ENCODE peak calls at places on chromosomes 12 and 14, in six cellular contexts. V is Peyer's patch, B is AG04450, W is fibroblast of pulmonary artery, L is HCT116, F is neural progenitor cell. I is an unnamed sample.

GRCh38 chr14:50060871-50061663 is 55.3 kb downstream of the VCPKMT start:
- DNase-seq in V (peak), B (peak), W (peak), L (no peak), F (no peak), I (peak)

GRCh38 chr14:33799705-33800269 is 151.1 kb downstream of the EGLN3 start:
- DNase-seq in V (no peak), B (no peak), W (peak), L (no peak), F (no peak), I (no peak)

GRCh38 chr12:119178544-119179334 is at the start of gene HSPB8:
- DNase-seq in V (peak), B (peak), W (peak), L (peak), F (peak), I (peak)

GRCh38 chr14:90388437-90388836 is 8.4 kb upstream of the CALM1 start:
- DNase-seq in V (peak), B (peak), W (peak), L (peak), F (peak), I (no peak)

GRCh38 chr14:53062856-53063255 is 90.3 kb downstream of the DDHD1 start:
- DNase-seq in V (no peak), B (peak), W (peak), L (no peak), F (no peak), I (peak)

GRCh38 chr14:72961579-72962335 is 35.5 kb downstream of the DCAF4 start:
- DNase-seq in V (no peak), B (no peak), W (no peak), L (peak), F (no peak), I (no peak)

GRCh38 chr12:104064031-104064841 is at the start of gene HCFC2:
- DNase-seq in V (peak), B (peak), W (peak), L (peak), F (peak), I (no peak)

GRCh38 chr14:29339491-29339890 is 572.9 kb downstream of the FOXG1 start:
- DNase-seq in V (no peak), B (no peak), W (peak), L (no peak), F (no peak), I (no peak)

GRCh38 chr12:42162940-42163339 is 18.3 kb upstream of the GXYLT1 start:
- DNase-seq in V (no peak), B (no peak), W (no peak), L (no peak), F (no peak), I (no peak)

GRCh38 chr14:102510616-102511520 is 1.3 kb upstream of the ANKRD9 start:
- DNase-seq in V (peak), B (no peak), W (no peak), L (no peak), F (peak), I (no peak)

GRCh38 chr12:99686142-99686541 is 38.6 kb downstream of the GARIN6 start:
- DNase-seq in V (no peak), B (no peak), W (no peak), L (no peak), F (no peak), I (no peak)

GRCh38 chr12:93183940-93184663 is 193.6 kb upstream of the NUDT4 start:
- DNase-seq in V (peak), B (no peak), W (peak), L (no peak), F (no peak), I (no peak)

GRCh38 chr12:7396418-7396817 is 47.5 kb downstream of the CD163L1 start:
- DNase-seq in V (no peak), B (no peak), W (no peak), L (no peak), F (no peak), I (no peak)

GRCh38 chr12:5627053-5627630 is 195.2 kb downstream of the NTF3 start:
- DNase-seq in V (no peak), B (no peak), W (no peak), L (no peak), F (no peak), I (no peak)

GRCh38 chr14:61491224-61491623 is 169.8 kb downstream of the PRKCH start:
- DNase-seq in V (no peak), B (no peak), W (no peak), L (no peak), F (no peak), I (no peak)

GRCh38 chr14:100828448-100828834 is 2.5 kb downstream of the MEG3 start:
- DNase-seq in V (no peak), B (no peak), W (no peak), L (no peak), F (peak), I (no peak)

GRCh38 chr12:75814856-75815754 is 216.5 kb downstream of the PHLDA1 start:
- DNase-seq in V (no peak), B (peak), W (peak), L (no peak), F (no peak), I (peak)

GRCh38 chr12:113933201-113933786 is 32.8 kb downstream of the RBM19 start:
- DNase-seq in V (no peak), B (peak), W (peak), L (no peak), F (peak), I (peak)

GRCh38 chr14:95620659-95621059 is 65.6 kb upstream of the TCL1B start:
- DNase-seq in V (no peak), B (no peak), W (no peak), L (no peak), F (no peak), I (no peak)

GRCh38 chr12:42823679-42824078 is 234.1 kb upstream of the PRICKLE1 start:
- DNase-seq in V (no peak), B (no peak), W (no peak), L (no peak), F (no peak), I (no peak)

GRCh38 chr12:107196681-107197080 is 103.3 kb upstream of the CRY1 start:
- DNase-seq in V (no peak), B (peak), W (no peak), L (no peak), F (no peak), I (no peak)

GRCh38 chr12:46524778-46525177 is 152.2 kb upstream of the SLC38A2 start:
- DNase-seq in V (peak), B (peak), W (peak), L (no peak), F (no peak), I (peak)

GRCh38 chr12:62436164-62436503 is 30.5 kb upstream of the MON2 start:
- DNase-seq in V (no peak), B (no peak), W (no peak), L (no peak), F (no peak), I (no peak)

GRCh38 chr14:90539996-90540395 is 143.2 kb downstream of the CALM1 start:
- DNase-seq in V (no peak), B (no peak), W (no peak), L (no peak), F (no peak), I (no peak)

GRCh38 chr12:12560587-12561304 is 1.9 kb downstream of the DUSP16 start:
- DNase-seq in V (peak), B (no peak), W (peak), L (no peak), F (peak), I (no peak)

GRCh38 chr12:112822056-112822455 is 30.5 kb downstream of the RPH3A start:
- DNase-seq in V (no peak), B (no peak), W (no peak), L (no peak), F (no peak), I (no peak)

GRCh38 chr14:90137807-90138206 is 76.0 kb downstream of the KCNK13 start:
- DNase-seq in V (no peak), B (no peak), W (peak), L (no peak), F (no peak), I (no peak)

GRCh38 chr12:101044512-101045074 is 165.4 kb downstream of the SLC5A8 start:
- DNase-seq in V (no peak), B (no peak), W (peak), L (no peak), F (no peak), I (no peak)

GRCh38 chr12:12408265-12408690 is 51.4 kb downstream of the BORCS5 start:
- DNase-seq in V (no peak), B (no peak), W (no peak), L (no peak), F (no peak), I (no peak)

GRCh38 chr12:51961834-51962233 is 10.3 kb downstream of the ACVR1B start:
- DNase-seq in V (no peak), B (no peak), W (no peak), L (peak), F (no peak), I (no peak)

GRCh38 chr14:52827426-52827825 is 36.0 kb upstream of the GNPNAT1 start:
- DNase-seq in V (no peak), B (no peak), W (no peak), L (no peak), F (peak), I (no peak)

GRCh38 chr14:71588028-71588427 is 344.2 kb upstream of the RGS6 start:
- DNase-seq in V (no peak), B (no peak), W (peak), L (no peak), F (no peak), I (peak)

GRCh38 chr14:50530358-50530757 is 2.0 kb downstream of the MAP4K5 start:
- DNase-seq in V (no peak), B (no peak), W (peak), L (no peak), F (no peak), I (no peak)

GRCh38 chr14:77314539-77314938 is 6.1 kb downstream of the POMT2 start:
- DNase-seq in V (no peak), B (no peak), W (no peak), L (no peak), F (no peak), I (no peak)

GRCh38 chr14:99995700-99996356 is 69.4 kb upstream of the EVL start:
- DNase-seq in V (peak), B (no peak), W (peak), L (peak), F (peak), I (no peak)

GRCh38 chr14:104735830-104736642 is 12.0 kb downstream of the ADSS1 start:
- DNase-seq in V (peak), B (no peak), W (peak), L (no peak), F (no peak), I (no peak)

GRCh38 chr14:20434701-20435453 is 1.1 kb downstream of the KLHL33 start:
- DNase-seq in V (no peak), B (no peak), W (no peak), L (no peak), F (no peak), I (no peak)

GRCh38 chr12:92573104-92573503 is 129.7 kb upstream of the PLEKHG7 start:
- DNase-seq in V (no peak), B (no peak), W (no peak), L (no peak), F (no peak), I (no peak)

GRCh38 chr14:57378661-57379060 is 11.7 kb upstream of the NAA30 start:
- DNase-seq in V (no peak), B (no peak), W (peak), L (no peak), F (no peak), I (no peak)
- TF ChIP-seq CTCF in V (no peak), B (peak), W (peak), L (peak), F (peak), I (no peak)

DNA sequence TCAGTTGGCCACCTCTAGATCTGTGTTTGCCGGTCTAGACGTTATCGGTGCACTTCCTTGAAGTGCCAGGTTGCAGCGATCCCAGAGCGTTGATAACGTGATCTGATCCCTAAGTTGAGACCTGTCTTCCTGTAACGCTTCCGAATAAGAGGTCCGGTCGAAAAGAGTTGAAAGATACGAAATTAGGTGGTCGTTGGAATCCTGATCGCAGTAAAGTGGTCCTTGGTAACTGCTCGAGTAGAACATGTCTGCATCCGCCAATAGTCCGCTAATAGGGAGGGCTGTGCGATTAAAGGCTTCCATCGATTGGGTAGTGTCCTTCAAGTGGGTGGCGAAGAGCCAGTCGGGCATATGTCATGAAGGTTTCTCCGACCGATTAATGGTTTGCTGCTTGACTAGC is 2.7 kb downstream of the SRSF5 start:
- DNase-seq in V (no peak), B (no peak), W (no peak), L (no peak), F (no peak), I (no peak)
- H3K4me3 ChIP-seq in V (peak), B (no peak), W (no peak), L (no peak), F (peak), I (no peak)

GRCh38 chr12:19223018-19223417 is 93.5 kb downstream of the PLEKHA5 start:
- DNase-seq in V (no peak), B (no peak), W (peak), L (peak), F (no peak), I (no peak)
- TF ChIP-seq CTCF in V (no peak), B (peak), W (peak), L (peak), F (peak), I (peak)

DNA sequence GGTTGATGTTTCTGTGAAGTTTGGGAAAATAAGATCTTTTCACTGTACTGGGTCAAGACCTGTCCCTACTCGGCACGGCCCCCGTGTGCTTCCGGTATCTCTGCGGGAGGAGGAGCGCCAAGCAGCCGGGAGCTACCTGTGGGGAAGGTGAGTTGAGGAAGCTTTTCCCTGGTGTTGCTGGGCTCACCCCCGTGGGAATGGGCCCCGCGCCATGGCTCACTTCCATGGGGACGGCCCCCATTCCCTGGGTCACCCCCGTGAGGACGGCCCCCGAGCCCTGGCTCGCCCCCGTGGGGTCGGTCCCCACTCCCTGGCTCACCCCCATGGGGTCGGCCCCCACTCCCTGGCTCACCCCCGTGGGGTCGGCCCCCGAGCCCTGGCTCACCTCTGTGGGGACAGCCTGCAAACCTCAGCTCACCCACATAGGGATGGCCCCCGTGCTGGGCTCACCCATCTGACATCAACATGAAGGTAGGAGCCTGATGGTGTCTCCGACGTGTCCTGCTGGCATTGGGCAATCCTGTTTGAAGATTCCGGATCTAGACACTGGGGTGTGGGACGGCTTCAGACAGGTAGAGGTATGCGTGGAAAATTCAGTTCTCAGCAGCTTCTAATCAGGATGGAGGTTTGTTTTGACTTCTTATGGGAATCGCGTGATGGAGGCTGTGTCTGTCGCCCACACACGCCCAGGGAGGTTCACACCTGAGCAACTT is 9.1 kb downstream of the LRCOL1 start:
- DNase-seq in V (no peak), B (no peak), W (no peak), L (no peak), F (no peak), I (no peak)
- H3K4me3 ChIP-seq in V (peak), B (no peak), W (no peak), L (no peak), F (no peak), I (no peak)

DNA sequence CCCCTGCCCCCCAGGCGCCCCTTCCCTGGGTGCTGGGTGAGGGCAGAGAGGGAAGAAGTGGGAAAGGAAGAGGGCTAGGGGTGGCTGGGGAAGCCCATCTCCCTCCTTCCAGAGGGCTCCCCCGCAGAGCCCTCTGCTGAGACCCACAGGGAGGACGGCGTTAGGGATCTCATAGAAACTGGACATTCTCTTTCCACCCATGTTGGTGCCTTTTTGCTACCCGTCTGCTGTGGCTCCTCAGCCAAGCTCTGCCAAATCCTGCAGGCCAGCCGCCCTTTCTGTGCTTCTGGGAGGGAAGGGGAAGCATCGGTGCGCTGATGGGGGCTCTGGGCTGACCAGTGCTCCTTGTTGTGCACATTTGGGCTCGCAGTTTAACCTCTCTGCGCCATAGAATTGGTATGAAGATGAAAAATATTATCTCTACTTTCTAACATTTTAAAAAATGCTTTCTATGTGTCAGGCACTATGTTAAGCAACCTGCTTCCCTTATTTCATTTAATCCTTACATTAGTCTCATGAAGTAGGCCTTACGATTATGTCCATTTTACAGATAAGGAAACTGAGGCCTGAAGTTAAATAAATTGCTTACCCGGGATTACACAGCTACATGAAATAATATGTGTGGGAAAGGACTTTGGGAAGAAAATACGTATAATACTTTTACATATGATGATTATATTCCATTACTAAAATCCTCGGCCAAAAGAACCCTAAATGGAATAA is 981 bp downstream of the SLC48A1 start:
- DNase-seq in V (no peak), B (no peak), W (no peak), L (no peak), F (no peak), I (no peak)
- TF ChIP-seq CTCF in V (no peak), B (no peak), W (no peak), L (no peak), F (no peak), I (no peak)

GRCh38 chr12:8823565-8824300 is 1.3 kb downstream of the A2ML1 start:
- DNase-seq in V (no peak), B (no peak), W (peak), L (peak), F (peak), I (peak)
- H3K4me3 ChIP-seq in V (no peak), B (no peak), W (no peak), L (no peak), F (peak), I (no peak)

DNA sequence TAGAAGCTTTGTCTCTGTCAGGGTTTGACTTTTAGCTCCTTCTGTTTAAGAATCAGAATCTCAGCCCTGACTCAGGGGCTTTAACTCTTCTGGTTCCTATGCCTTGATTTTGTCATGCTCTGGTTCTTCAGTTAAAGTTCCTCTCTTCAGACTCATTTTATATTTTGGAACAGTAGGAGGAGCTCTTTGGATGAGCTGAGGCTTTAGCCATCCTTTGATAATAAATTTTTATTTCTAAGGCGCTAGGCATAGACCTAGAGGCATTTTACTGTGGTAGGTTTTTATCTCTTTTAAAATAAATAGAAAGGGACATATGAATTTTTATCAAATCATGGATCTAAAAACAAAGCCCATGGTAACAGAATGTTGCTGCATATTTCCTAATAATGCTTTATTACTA is 51.7 kb downstream of the ATP23 start:
- DNase-seq in V (no peak), B (no peak), W (no peak), L (no peak), F (no peak), I (no peak)
- TF ChIP-seq CTCF in V (no peak), B (peak), W (no peak), L (peak), F (peak), I (no peak)

GRCh38 chr12:56244494-56244893 is 13.7 kb downstream of the ANKRD52 start:
- DNase-seq in V (no peak), B (no peak), W (no peak), L (no peak), F (no peak), I (no peak)
- H3K4me3 ChIP-seq in V (no peak), B (no peak), W (no peak), L (no peak), F (no peak), I (no peak)